ENCODE peak calls at places on chromosomes 16 and 17, in ten cellular contexts. One of them, this sample, is unnamed.

GRCh38 chr17:7946441-7946840 is 14.4 kb downstream of the CNTROB start:
- DNase-seq in prostate gland: no peak
- DNase-seq in SW480: no peak
- DNase-seq in activated T-cell treated with anti-CD3 and anti-CD28 coated beads, Interleukin-2, amount 50 U/mL, for 24 hours: no peak
- DNase-seq in activated gamma-delta T cell treated with Interleukin-2 at 50 U/mL for 16 hours: no peak
- DNase-seq in tibial artery: no peak
- DNase-seq in NCI-H1105: no peak
- DNase-seq in A172: no peak
- DNase-seq in WTC11: no peak
- DNase-seq in T1000: no peak
- DNase-seq in this sample: no peak

GRCh38 chr17:27605409-27605808 is 25.6 kb upstream of the LGALS9 start:
- DNase-seq in activated T-cell treated with anti-CD3 and anti-CD28 coated beads, Interleukin-2, amount 50 U/mL, for 24 hours: no peak
- DNase-seq in WTC11: no peak
- DNase-seq in prostate gland: no peak
- DNase-seq in NCI-H1105: no peak
- DNase-seq in A172: no peak
- DNase-seq in SW480: no peak
- DNase-seq in T1000: no peak
- DNase-seq in tibial artery: no peak
- DNase-seq in activated gamma-delta T cell treated with Interleukin-2 at 50 U/mL for 16 hours: no peak
- DNase-seq in this sample: no peak

GRCh38 chr17:77675816-77676799 is 282.4 kb upstream of the TNRC6C start:
- DNase-seq in T1000: no peak
- DNase-seq in activated T-cell treated with anti-CD3 and anti-CD28 coated beads, Interleukin-2, amount 50 U/mL, for 24 hours: no peak
- DNase-seq in prostate gland: no peak
- DNase-seq in WTC11: no peak
- DNase-seq in tibial artery: peak
- DNase-seq in A172: no peak
- DNase-seq in NCI-H1105: no peak
- DNase-seq in activated gamma-delta T cell treated with Interleukin-2 at 50 U/mL for 16 hours: no peak
- DNase-seq in SW480: no peak
- DNase-seq in this sample: no peak

GRCh38 chr17:72423718-72424117 is 302.9 kb downstream of the SOX9 start:
- DNase-seq in A172: no peak
- DNase-seq in SW480: no peak
- DNase-seq in WTC11: no peak
- DNase-seq in activated gamma-delta T cell treated with Interleukin-2 at 50 U/mL for 16 hours: no peak
- DNase-seq in activated T-cell treated with anti-CD3 and anti-CD28 coated beads, Interleukin-2, amount 50 U/mL, for 24 hours: no peak
- DNase-seq in T1000: no peak
- DNase-seq in prostate gland: no peak
- DNase-seq in NCI-H1105: no peak
- DNase-seq in tibial artery: no peak
- DNase-seq in this sample: no peak

GRCh38 chr16:28292731-28293588 is 635 bp downstream of the SBK1 start:
- DNase-seq in prostate gland: peak
- DNase-seq in tibial artery: no peak
- DNase-seq in NCI-H1105: peak
- DNase-seq in WTC11: peak
- DNase-seq in T1000: no peak
- DNase-seq in SW480: no peak
- DNase-seq in A172: no peak
- DNase-seq in activated gamma-delta T cell treated with Interleukin-2 at 50 U/mL for 16 hours: no peak
- DNase-seq in activated T-cell treated with anti-CD3 and anti-CD28 coated beads, Interleukin-2, amount 50 U/mL, for 24 hours: peak
- DNase-seq in this sample: no peak

GRCh38 chr17:57328109-57328882 is 72.0 kb downstream of the MSI2 start:
- DNase-seq in NCI-H1105: no peak
- DNase-seq in SW480: peak
- DNase-seq in activated gamma-delta T cell treated with Interleukin-2 at 50 U/mL for 16 hours: no peak
- DNase-seq in A172: no peak
- DNase-seq in WTC11: no peak
- DNase-seq in T1000: no peak
- DNase-seq in activated T-cell treated with anti-CD3 and anti-CD28 coated beads, Interleukin-2, amount 50 U/mL, for 24 hours: no peak
- DNase-seq in prostate gland: no peak
- DNase-seq in tibial artery: no peak
- DNase-seq in this sample: no peak

GRCh38 chr17:17087424-17088103 is 45.3 kb downstream of the MPRIP start:
- DNase-seq in NCI-H1105: no peak
- DNase-seq in WTC11: no peak
- DNase-seq in prostate gland: no peak
- DNase-seq in activated gamma-delta T cell treated with Interleukin-2 at 50 U/mL for 16 hours: no peak
- DNase-seq in activated T-cell treated with anti-CD3 and anti-CD28 coated beads, Interleukin-2, amount 50 U/mL, for 24 hours: no peak
- DNase-seq in T1000: no peak
- DNase-seq in A172: no peak
- DNase-seq in tibial artery: no peak
- DNase-seq in SW480: no peak
- DNase-seq in this sample: no peak

GRCh38 chr17:57911834-57912673 is 43.2 kb downstream of the CUEDC1 start:
- DNase-seq in activated gamma-delta T cell treated with Interleukin-2 at 50 U/mL for 16 hours: no peak
- DNase-seq in tibial artery: peak
- DNase-seq in A172: peak
- DNase-seq in NCI-H1105: peak
- DNase-seq in activated T-cell treated with anti-CD3 and anti-CD28 coated beads, Interleukin-2, amount 50 U/mL, for 24 hours: no peak
- DNase-seq in prostate gland: peak
- DNase-seq in T1000: no peak
- DNase-seq in WTC11: no peak
- DNase-seq in SW480: peak
- DNase-seq in this sample: no peak

GRCh38 chr17:72158895-72159885 is 38.4 kb downstream of the SOX9 start:
- DNase-seq in SW480: peak
- DNase-seq in A172: no peak
- DNase-seq in prostate gland: no peak
- DNase-seq in activated T-cell treated with anti-CD3 and anti-CD28 coated beads, Interleukin-2, amount 50 U/mL, for 24 hours: no peak
- DNase-seq in activated gamma-delta T cell treated with Interleukin-2 at 50 U/mL for 16 hours: no peak
- DNase-seq in T1000: no peak
- DNase-seq in NCI-H1105: no peak
- DNase-seq in tibial artery: no peak
- DNase-seq in WTC11: no peak
- DNase-seq in this sample: no peak

GRCh38 chr17:40561294-40561870 is 3.9 kb downstream of the CCR7 start:
- DNase-seq in NCI-H1105: no peak
- DNase-seq in activated T-cell treated with anti-CD3 and anti-CD28 coated beads, Interleukin-2, amount 50 U/mL, for 24 hours: peak
- DNase-seq in SW480: peak
- DNase-seq in activated gamma-delta T cell treated with Interleukin-2 at 50 U/mL for 16 hours: no peak
- DNase-seq in prostate gland: no peak
- DNase-seq in T1000: no peak
- DNase-seq in WTC11: no peak
- DNase-seq in tibial artery: peak
- DNase-seq in A172: no peak
- DNase-seq in this sample: no peak

GRCh38 chr16:48098472-48098871 is 57.3 kb downstream of the ABCC12 start:
- DNase-seq in NCI-H1105: no peak
- DNase-seq in T1000: no peak
- DNase-seq in A172: no peak
- DNase-seq in SW480: no peak
- DNase-seq in prostate gland: no peak
- DNase-seq in tibial artery: no peak
- DNase-seq in activated gamma-delta T cell treated with Interleukin-2 at 50 U/mL for 16 hours: no peak
- DNase-seq in WTC11: no peak
- DNase-seq in activated T-cell treated with anti-CD3 and anti-CD28 coated beads, Interleukin-2, amount 50 U/mL, for 24 hours: no peak
- DNase-seq in this sample: no peak

GRCh38 chr17:39835038-39835786 is 28.9 kb downstream of the IKZF3 start:
- DNase-seq in prostate gland: no peak
- DNase-seq in WTC11: peak
- DNase-seq in activated gamma-delta T cell treated with Interleukin-2 at 50 U/mL for 16 hours: no peak
- DNase-seq in A172: no peak
- DNase-seq in activated T-cell treated with anti-CD3 and anti-CD28 coated beads, Interleukin-2, amount 50 U/mL, for 24 hours: no peak
- DNase-seq in NCI-H1105: no peak
- DNase-seq in T1000: no peak
- DNase-seq in SW480: no peak
- DNase-seq in tibial artery: no peak
- DNase-seq in this sample: no peak

GRCh38 chr17:48181653-48182052 is 74.1 kb downstream of the SNX11 start:
- DNase-seq in tibial artery: no peak
- DNase-seq in SW480: peak
- DNase-seq in A172: peak
- DNase-seq in activated gamma-delta T cell treated with Interleukin-2 at 50 U/mL for 16 hours: no peak
- DNase-seq in prostate gland: no peak
- DNase-seq in NCI-H1105: no peak
- DNase-seq in activated T-cell treated with anti-CD3 and anti-CD28 coated beads, Interleukin-2, amount 50 U/mL, for 24 hours: no peak
- DNase-seq in T1000: no peak
- DNase-seq in WTC11: peak
- DNase-seq in this sample: no peak

GRCh38 chr17:13306310-13306962 is 288.6 kb upstream of the ELAC2 start:
- DNase-seq in WTC11: peak
- DNase-seq in A172: peak
- DNase-seq in SW480: peak
- DNase-seq in activated T-cell treated with anti-CD3 and anti-CD28 coated beads, Interleukin-2, amount 50 U/mL, for 24 hours: no peak
- DNase-seq in T1000: peak
- DNase-seq in activated gamma-delta T cell treated with Interleukin-2 at 50 U/mL for 16 hours: no peak
- DNase-seq in tibial artery: no peak
- DNase-seq in NCI-H1105: no peak
- DNase-seq in prostate gland: no peak
- DNase-seq in this sample: no peak

GRCh38 chr16:11799509-11800384 is 2.7 kb upstream of the ZC3H7A start:
- DNase-seq in tibial artery: peak
- DNase-seq in activated T-cell treated with anti-CD3 and anti-CD28 coated beads, Interleukin-2, amount 50 U/mL, for 24 hours: no peak
- DNase-seq in prostate gland: no peak
- DNase-seq in A172: no peak
- DNase-seq in WTC11: no peak
- DNase-seq in T1000: no peak
- DNase-seq in activated gamma-delta T cell treated with Interleukin-2 at 50 U/mL for 16 hours: no peak
- DNase-seq in SW480: no peak
- DNase-seq in NCI-H1105: no peak
- DNase-seq in this sample: no peak

GRCh38 chr17:81340606-81341346 is 45.7 kb upstream of the SLC38A10 start:
- DNase-seq in activated T-cell treated with anti-CD3 and anti-CD28 coated beads, Interleukin-2, amount 50 U/mL, for 24 hours: no peak
- DNase-seq in activated gamma-delta T cell treated with Interleukin-2 at 50 U/mL for 16 hours: no peak
- DNase-seq in prostate gland: no peak
- DNase-seq in NCI-H1105: no peak
- DNase-seq in WTC11: no peak
- DNase-seq in T1000: no peak
- DNase-seq in A172: no peak
- DNase-seq in SW480: no peak
- DNase-seq in tibial artery: no peak
- DNase-seq in this sample: no peak

GRCh38 chr16:87461466-87461975 is 31.3 kb downstream of the ZCCHC14 start:
- DNase-seq in WTC11: peak
- DNase-seq in tibial artery: peak
- DNase-seq in SW480: peak
- DNase-seq in activated gamma-delta T cell treated with Interleukin-2 at 50 U/mL for 16 hours: no peak
- DNase-seq in A172: peak
- DNase-seq in activated T-cell treated with anti-CD3 and anti-CD28 coated beads, Interleukin-2, amount 50 U/mL, for 24 hours: no peak
- DNase-seq in prostate gland: peak
- DNase-seq in T1000: no peak
- DNase-seq in NCI-H1105: peak
- DNase-seq in this sample: no peak

GRCh38 chr17:41731836-41732235 is 2.6 kb downstream of the HAP1 start:
- DNase-seq in SW480: no peak
- DNase-seq in activated gamma-delta T cell treated with Interleukin-2 at 50 U/mL for 16 hours: no peak
- DNase-seq in T1000: no peak
- DNase-seq in WTC11: no peak
- DNase-seq in tibial artery: no peak
- DNase-seq in prostate gland: no peak
- DNase-seq in NCI-H1105: no peak
- DNase-seq in activated T-cell treated with anti-CD3 and anti-CD28 coated beads, Interleukin-2, amount 50 U/mL, for 24 hours: no peak
- DNase-seq in A172: no peak
- DNase-seq in this sample: no peak

GRCh38 chr17:3750926-3751325 is 27.2 kb downstream of the HASPIN start:
- DNase-seq in NCI-H1105: no peak
- DNase-seq in SW480: no peak
- DNase-seq in tibial artery: no peak
- DNase-seq in WTC11: no peak
- DNase-seq in activated T-cell treated with anti-CD3 and anti-CD28 coated beads, Interleukin-2, amount 50 U/mL, for 24 hours: peak
- DNase-seq in T1000: no peak
- DNase-seq in A172: no peak
- DNase-seq in activated gamma-delta T cell treated with Interleukin-2 at 50 U/mL for 16 hours: peak
- DNase-seq in prostate gland: no peak
- DNase-seq in this sample: no peak

GRCh38 chr17:68456529-68457167 is 648 bp downstream of the WIPI1 start:
- DNase-seq in SW480: peak
- DNase-seq in NCI-H1105: no peak
- DNase-seq in WTC11: peak
- DNase-seq in prostate gland: peak
- DNase-seq in activated gamma-delta T cell treated with Interleukin-2 at 50 U/mL for 16 hours: no peak
- DNase-seq in tibial artery: peak
- DNase-seq in A172: peak
- DNase-seq in activated T-cell treated with anti-CD3 and anti-CD28 coated beads, Interleukin-2, amount 50 U/mL, for 24 hours: no peak
- DNase-seq in T1000: peak
- DNase-seq in this sample: no peak

GRCh38 chr17:77446959-77447634 is 306.3 kb downstream of the SEC14L1 start:
- DNase-seq in SW480: no peak
- DNase-seq in NCI-H1105: no peak
- DNase-seq in T1000: no peak
- DNase-seq in activated gamma-delta T cell treated with Interleukin-2 at 50 U/mL for 16 hours: no peak
- DNase-seq in WTC11: no peak
- DNase-seq in prostate gland: no peak
- DNase-seq in A172: no peak
- DNase-seq in activated T-cell treated with anti-CD3 and anti-CD28 coated beads, Interleukin-2, amount 50 U/mL, for 24 hours: no peak
- DNase-seq in tibial artery: no peak
- DNase-seq in this sample: no peak

GRCh38 chr16:67892375-67892774 is 679 bp upstream of the PSKH1 start:
- DNase-seq in A172: no peak
- DNase-seq in WTC11: no peak
- DNase-seq in SW480: no peak
- DNase-seq in NCI-H1105: no peak
- DNase-seq in T1000: no peak
- DNase-seq in activated T-cell treated with anti-CD3 and anti-CD28 coated beads, Interleukin-2, amount 50 U/mL, for 24 hours: no peak
- DNase-seq in tibial artery: no peak
- DNase-seq in activated gamma-delta T cell treated with Interleukin-2 at 50 U/mL for 16 hours: no peak
- DNase-seq in prostate gland: no peak
- DNase-seq in this sample: no peak

GRCh38 chr16:52592778-52593177 is 45.8 kb upstream of the TOX3 start:
- DNase-seq in prostate gland: no peak
- DNase-seq in tibial artery: no peak
- DNase-seq in WTC11: no peak
- DNase-seq in NCI-H1105: no peak
- DNase-seq in SW480: no peak
- DNase-seq in activated T-cell treated with anti-CD3 and anti-CD28 coated beads, Interleukin-2, amount 50 U/mL, for 24 hours: no peak
- DNase-seq in T1000: no peak
- DNase-seq in A172: no peak
- DNase-seq in activated gamma-delta T cell treated with Interleukin-2 at 50 U/mL for 16 hours: no peak
- DNase-seq in this sample: no peak

GRCh38 chr17:44558349-44559287 is 1.3 kb downstream of the FZD2 start:
- DNase-seq in activated gamma-delta T cell treated with Interleukin-2 at 50 U/mL for 16 hours: no peak
- DNase-seq in NCI-H1105: no peak
- DNase-seq in SW480: no peak
- DNase-seq in activated T-cell treated with anti-CD3 and anti-CD28 coated beads, Interleukin-2, amount 50 U/mL, for 24 hours: peak
- DNase-seq in T1000: no peak
- DNase-seq in tibial artery: peak
- DNase-seq in A172: no peak
- DNase-seq in WTC11: peak
- DNase-seq in prostate gland: no peak
- DNase-seq in this sample: no peak

GRCh38 chr17:58326609-58327341 is 1.8 kb downstream of the TSPOAP1 start:
- DNase-seq in T1000: no peak
- DNase-seq in activated gamma-delta T cell treated with Interleukin-2 at 50 U/mL for 16 hours: no peak
- DNase-seq in WTC11: no peak
- DNase-seq in tibial artery: no peak
- DNase-seq in prostate gland: no peak
- DNase-seq in activated T-cell treated with anti-CD3 and anti-CD28 coated beads, Interleukin-2, amount 50 U/mL, for 24 hours: no peak
- DNase-seq in A172: no peak
- DNase-seq in SW480: no peak
- DNase-seq in NCI-H1105: no peak
- DNase-seq in this sample: no peak

GRCh38 chr16:47043200-47043599 is 69.7 kb upstream of the DNAJA2 start:
- DNase-seq in prostate gland: no peak
- DNase-seq in T1000: no peak
- DNase-seq in SW480: no peak
- DNase-seq in NCI-H1105: no peak
- DNase-seq in A172: no peak
- DNase-seq in activated gamma-delta T cell treated with Interleukin-2 at 50 U/mL for 16 hours: no peak
- DNase-seq in tibial artery: no peak
- DNase-seq in WTC11: no peak
- DNase-seq in activated T-cell treated with anti-CD3 and anti-CD28 coated beads, Interleukin-2, amount 50 U/mL, for 24 hours: no peak
- DNase-seq in this sample: no peak

GRCh38 chr17:69972251-69972650 is 102.8 kb upstream of the KCNJ16 start:
- DNase-seq in A172: no peak
- DNase-seq in activated gamma-delta T cell treated with Interleukin-2 at 50 U/mL for 16 hours: no peak
- DNase-seq in T1000: no peak
- DNase-seq in WTC11: no peak
- DNase-seq in activated T-cell treated with anti-CD3 and anti-CD28 coated beads, Interleukin-2, amount 50 U/mL, for 24 hours: no peak
- DNase-seq in SW480: no peak
- DNase-seq in NCI-H1105: no peak
- DNase-seq in tibial artery: no peak
- DNase-seq in prostate gland: no peak
- DNase-seq in this sample: no peak

GRCh38 chr16:276360-277077 is 775 bp upstream of the RGS11 start:
- DNase-seq in A172: no peak
- DNase-seq in NCI-H1105: no peak
- DNase-seq in activated T-cell treated with anti-CD3 and anti-CD28 coated beads, Interleukin-2, amount 50 U/mL, for 24 hours: no peak
- DNase-seq in WTC11: no peak
- DNase-seq in tibial artery: peak
- DNase-seq in T1000: no peak
- DNase-seq in SW480: no peak
- DNase-seq in activated gamma-delta T cell treated with Interleukin-2 at 50 U/mL for 16 hours: no peak
- DNase-seq in prostate gland: no peak
- DNase-seq in this sample: no peak